ENCODE peak calls at places on chromosomes 1 and 21, in nine cellular contexts. Q is ovary, J is cardiac muscle cell, E is OCI-LY7, Z is PC-3, T is tibial nerve, N is pancreas, S is IMR-90, V is body of pancreas. A is an unnamed sample.

GRCh38 chr1:193654951-193655705 is 468.7 kb upstream of the B3GALT2 start:
- DNase-seq in Q (no peak), Z (peak), E (no peak), S (peak), N (no peak), J (peak), T (no peak), V (no peak), A (no peak)

GRCh38 chr1:209168204-209168603 is 415.3 kb upstream of the CAMK1G start:
- DNase-seq in Q (no peak), T (no peak), E (no peak), V (peak), S (no peak), N (peak), J (peak), Z (peak), A (no peak)

GRCh38 chr1:221272940-221273339 is 393.7 kb downstream of the HLX start:
- DNase-seq in N (no peak), Q (no peak), T (no peak), V (peak), S (no peak), J (peak), Z (peak), E (no peak), A (no peak)

GRCh38 chr1:206695751-206696150 is 11.0 kb downstream of the MAPKAPK2 start:
- DNase-seq in T (no peak), S (no peak), E (no peak), Q (no peak), N (no peak), Z (no peak), V (no peak), J (no peak), A (no peak)

GRCh38 chr1:54409156-54410142 is 3.3 kb upstream of the SSBP3 start:
- DNase-seq in J (no peak), S (no peak), Q (no peak), E (peak), Z (no peak), N (no peak), T (no peak), V (no peak), A (no peak)

GRCh38 chr1:180366386-180367068 is 135.8 kb downstream of the ACBD6 start:
- DNase-seq in Z (peak), S (peak), E (no peak), N (no peak), T (no peak), V (no peak), Q (no peak), J (peak), A (no peak)

GRCh38 chr1:61426254-61426653 is 298.7 kb downstream of the TM2D1 start:
- DNase-seq in E (no peak), J (peak), N (no peak), Q (peak), Z (no peak), V (no peak), S (no peak), T (no peak), A (no peak)

GRCh38 chr1:181083842-181084605 is 4.5 kb upstream of the IER5 start:
- DNase-seq in S (no peak), Z (peak), E (peak), J (peak), N (peak), T (peak), Q (no peak), V (peak), A (no peak)

GRCh38 chr1:42999308-42999707 is 40.6 kb upstream of the SLC2A1 start:
- DNase-seq in Z (peak), E (no peak), J (no peak), V (no peak), Q (no peak), T (no peak), N (no peak), S (peak), A (no peak)

GRCh38 chr1:56446531-56447098 is 132.7 kb downstream of the PLPP3 start:
- DNase-seq in S (peak), E (no peak), V (peak), T (peak), Z (peak), J (peak), Q (no peak), N (no peak), A (no peak)

GRCh38 chr1:115065021-115065420 is 24.3 kb downstream of the TSPAN2 start:
- DNase-seq in N (no peak), Z (no peak), E (no peak), V (no peak), S (no peak), T (no peak), Q (no peak), J (no peak), A (no peak)

GRCh38 chr1:206912445-206913095 is 9.2 kb downstream of the FCMR start:
- DNase-seq in V (peak), N (peak), E (peak), S (peak), T (peak), Z (peak), Q (peak), J (peak), A (peak)

GRCh38 chr21:32576011-32576410 is 9.3 kb downstream of the TCP10L start:
- DNase-seq in E (no peak), Z (no peak), Q (no peak), N (no peak), J (no peak), S (no peak), V (no peak), T (no peak), A (no peak)

GRCh38 chr1:31615939-31616338 is 1.6 kb upstream of the HCRTR1 start:
- DNase-seq in Z (no peak), J (no peak), N (no peak), T (no peak), E (no peak), S (no peak), V (no peak), Q (no peak), A (no peak)

GRCh38 chr1:216005916-216006315 is 417.3 kb downstream of the USH2A start:
- DNase-seq in Q (no peak), J (no peak), V (no peak), T (no peak), N (no peak), E (no peak), S (peak), Z (peak), A (no peak)

GRCh38 chr1:228082975-228083870 is 715 bp downstream of the ARF1 start:
- DNase-seq in V (peak), T (peak), J (peak), Z (peak), S (peak), E (peak), Q (peak), N (peak), A (no peak)

GRCh38 chr1:76154213-76154956 is 79.8 kb downstream of the ST6GALNAC3 start:
- DNase-seq in S (peak), Z (peak), J (peak), V (peak), E (peak), T (peak), N (peak), Q (peak), A (peak)

GRCh38 chr21:32410916-32411315 is 1.6 kb upstream of the EVA1C start:
- DNase-seq in S (no peak), J (no peak), T (no peak), Z (no peak), Q (no peak), V (peak), E (no peak), N (no peak), A (no peak)

GRCh38 chr1:54485417-54485816 is 62.6 kb upstream of the ACOT11 start:
- DNase-seq in Z (no peak), V (no peak), E (no peak), N (no peak), J (no peak), Q (no peak), S (no peak), T (no peak), A (no peak)

GRCh38 chr1:161300478-161300877 is 9.3 kb downstream of the MPZ start:
- DNase-seq in S (no peak), N (no peak), Q (no peak), T (no peak), Z (no peak), V (no peak), E (no peak), J (no peak), A (no peak)

GRCh38 chr1:151898519-151898991 is 10.8 kb downstream of the THEM4 start:
- DNase-seq in Q (no peak), T (no peak), E (no peak), S (no peak), Z (no peak), V (peak), J (peak), N (no peak), A (no peak)

GRCh38 chr21:31130821-31131220 is 92.5 kb upstream of the KRTAP19-8 start:
- DNase-seq in E (no peak), Z (no peak), T (no peak), S (no peak), N (no peak), J (no peak), Q (no peak), V (no peak), A (no peak)

GRCh38 chr21:31135536-31136184 is 97.4 kb upstream of the KRTAP19-8 start:
- DNase-seq in Z (no peak), Q (no peak), S (no peak), J (no peak), N (no peak), V (no peak), T (no peak), E (no peak), A (no peak)

GRCh38 chr21:31132574-31133242 is 94.4 kb upstream of the KRTAP19-8 start:
- DNase-seq in V (no peak), E (no peak), J (peak), Q (no peak), Z (no peak), T (no peak), S (peak), N (no peak), A (no peak)

GRCh38 chr21:31136891-31137290 is 98.6 kb upstream of the KRTAP19-8 start:
- DNase-seq in E (no peak), V (peak), Z (no peak), J (peak), S (peak), T (no peak), N (no peak), Q (no peak), A (no peak)

GRCh38 chr21:31133243-31133830 is 95.1 kb upstream of the KRTAP19-8 start:
- DNase-seq in Q (no peak), V (no peak), J (no peak), E (no peak), T (no peak), S (no peak), N (no peak), Z (no peak), A (no peak)
- H3K4me3 ChIP-seq in Q (no peak), V (no peak), J (no peak), E (no peak), T (no peak), S (no peak), N (no peak), Z (no peak), A (no peak)

DNA sequence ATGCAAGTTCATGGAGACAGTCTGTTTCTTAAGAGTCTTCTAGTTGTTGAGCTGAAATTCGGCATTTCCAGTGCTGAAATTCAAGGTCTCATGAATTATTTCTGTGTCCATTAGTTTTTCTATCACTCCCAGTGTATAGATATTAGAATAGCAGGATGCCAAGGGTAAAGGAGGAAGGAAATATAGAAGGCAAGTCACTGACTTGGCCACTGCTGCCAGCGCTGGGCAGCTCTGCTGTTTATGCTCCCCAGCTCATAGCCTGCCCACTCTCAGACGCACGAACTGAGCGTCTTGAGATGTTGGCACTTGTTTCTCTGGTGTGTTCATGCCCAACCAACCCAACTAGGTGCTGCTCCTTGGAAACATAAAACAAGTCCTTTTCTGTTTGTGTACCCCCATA is 110.1 kb downstream of the SLC45A1 start:
- DNase-seq in Q (no peak), V (no peak), N (no peak), J (no peak), S (no peak), E (peak), Z (no peak), T (no peak), A (no peak)
- H3K27ac ChIP-seq in Q (no peak), V (no peak), N (no peak), J (no peak), S (no peak), E (peak), Z (no peak), T (peak), A (peak)

DNA sequence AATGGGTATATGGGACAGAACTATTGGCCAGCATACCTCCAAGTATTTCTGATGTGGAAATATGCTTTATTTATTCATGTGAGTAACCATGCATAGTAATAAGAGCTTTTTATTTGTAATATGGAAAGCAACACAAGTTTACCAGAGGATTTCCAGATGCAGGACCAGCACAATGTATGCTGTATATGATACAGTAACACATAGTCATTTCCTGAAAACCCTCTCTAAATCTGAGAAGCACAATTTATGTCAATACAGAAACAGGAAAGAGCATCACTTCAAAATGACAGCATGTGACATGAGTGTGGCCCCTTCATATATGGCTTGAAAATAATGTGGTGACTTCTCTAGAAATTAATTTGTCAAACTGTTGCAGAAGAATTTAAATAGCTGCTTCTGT is 1134.7 kb upstream of the ADGRL2 start:
- DNase-seq in J (no peak), E (no peak), T (no peak), Q (no peak), Z (no peak), S (no peak), N (no peak), V (no peak), A (no peak)
- TF ChIP-seq CTCF in J (no peak), E (no peak), T (no peak), Q (no peak), Z (no peak), S (no peak), N (no peak), V (no peak), A (no peak)

GRCh38 chr1:148264374-148265276 is 112.5 kb upstream of the NBPF11 start:
- DNase-seq in J (peak), Q (peak), T (no peak), S (peak), N (no peak), V (peak), Z (no peak), E (no peak), A (no peak)
- H3K4me3 ChIP-seq in J (peak), Q (no peak), T (no peak), S (no peak), N (peak), V (no peak), Z (peak), E (peak), A (no peak)

DNA sequence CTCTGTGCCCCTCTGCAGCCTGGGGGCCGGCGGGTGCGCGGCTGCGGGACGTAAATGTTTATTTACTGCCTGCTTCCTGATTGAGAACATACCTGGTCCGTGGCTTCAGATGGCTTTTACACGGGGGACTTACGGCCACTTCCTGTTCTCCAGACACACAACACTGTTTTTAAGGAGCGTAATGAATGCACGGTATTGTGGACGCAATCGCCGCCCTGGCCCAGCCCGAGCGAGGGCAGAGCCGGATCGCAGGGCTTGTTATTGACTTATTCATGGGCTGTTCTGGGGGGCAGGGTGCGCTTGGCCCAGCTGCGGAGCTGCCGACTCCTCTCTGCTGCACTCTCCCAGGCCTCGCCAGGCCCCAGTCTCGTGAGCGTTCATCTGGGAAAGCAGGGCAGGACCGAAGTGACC is 52.8 kb upstream of the ACTRT2 start:
- DNase-seq in Z (no peak), S (no peak), E (no peak), V (peak), N (peak), J (no peak), Q (no peak), T (no peak), A (peak)
- H3K27ac ChIP-seq in Z (no peak), S (no peak), E (no peak), V (peak), N (peak), J (no peak), Q (no peak), T (peak), A (peak)

GRCh38 chr1:47725000-47725731 is 272.0 kb downstream of the TRABD2B start:
- DNase-seq in T (no peak), E (no peak), Z (peak), Q (no peak), N (no peak), S (no peak), J (no peak), V (peak), A (no peak)
- TF ChIP-seq CTCF in T (peak), E (no peak), Z (peak), Q (no peak), N (peak), S (no peak), J (no peak), V (no peak), A (no peak)

A was measured in dorsolateral prefrontal cortex.